ENCODE peak calls at places on chromosome 19, in nine cellular contexts. M is type B pancreatic cell; U is tibial nerve; C is aorta; X is cardiac muscle cell; P is activated CD4-positive, CD25-positive, alpha-beta regulatory T cell treated with anti-CD3 and anti-CD28 coated beads, Interleukin-2, amount 50 U/mL, for 16 hours; K is neural crest cell; F is T1000; E is M059J. J is an unnamed sample.

GRCh38 chr19:29239220-29239776 is 26.3 kb upstream of the UQCRFS1 start:
- DNase-seq in U (no peak), E (no peak), F (no peak), P (no peak), C (no peak), X (no peak), K (no peak), M (no peak), J (no peak)

GRCh38 chr19:48630289-48631036 is 6.7 kb downstream of the DBP start:
- DNase-seq in C (peak), F (no peak), X (peak), P (no peak), M (no peak), E (no peak), K (no peak), U (no peak), J (no peak)

GRCh38 chr19:38001158-38001781 is 94.3 kb downstream of the SIPA1L3 start:
- DNase-seq in P (no peak), K (no peak), M (no peak), F (no peak), X (no peak), C (no peak), U (no peak), E (peak), J (no peak)

GRCh38 chr19:41269055-41269454 is 4.9 kb downstream of the HNRNPUL1 start:
- DNase-seq in C (no peak), F (no peak), U (no peak), X (no peak), K (no peak), P (no peak), M (no peak), E (no peak), J (no peak)

GRCh38 chr19:3671680-3672574 is 28.3 kb downstream of the PIP5K1C start:
- DNase-seq in E (no peak), F (no peak), X (peak), K (no peak), C (no peak), M (no peak), P (no peak), U (no peak), J (no peak)

GRCh38 chr19:35963514-35963913 is 27.3 kb downstream of the LRFN3 start:
- DNase-seq in E (peak), M (no peak), K (peak), U (no peak), C (no peak), P (no peak), X (peak), F (no peak), J (no peak)

GRCh38 chr19:13979686-13980085 is 26.4 kb downstream of the RFX1 start:
- DNase-seq in X (no peak), P (no peak), M (no peak), F (no peak), K (no peak), C (no peak), U (no peak), E (no peak), J (no peak)

GRCh38 chr19:44598355-44598754 is 15.0 kb upstream of the IGSF23 start:
- DNase-seq in K (no peak), E (no peak), F (no peak), X (no peak), P (no peak), M (no peak), C (no peak), U (no peak), J (no peak)

GRCh38 chr19:5122671-5123409 is 153.9 kb downstream of the KDM4B start:
- DNase-seq in K (no peak), F (no peak), X (no peak), E (no peak), C (no peak), P (no peak), M (no peak), U (no peak), J (no peak)

GRCh38 chr19:58097783-58098681 is at the start of gene ZSCAN18:
- DNase-seq in E (peak), M (peak), K (peak), C (peak), U (peak), X (peak), F (peak), P (peak), J (peak)

GRCh38 chr19:41916033-41916424 is 12.2 kb downstream of the ERFL start:
- DNase-seq in P (no peak), K (no peak), M (no peak), X (no peak), F (no peak), E (no peak), C (no peak), U (no peak), J (no peak)

GRCh38 chr19:46392252-46392801 is 21.0 kb downstream of the CCDC8 start:
- DNase-seq in C (peak), E (no peak), P (no peak), K (no peak), X (peak), U (no peak), M (no peak), F (no peak), J (no peak)

GRCh38 chr19:52492991-52493470 is 34.4 kb upstream of the ZNF808 start:
- DNase-seq in E (no peak), X (no peak), C (no peak), F (no peak), K (peak), M (no peak), U (no peak), P (no peak), J (no peak)

GRCh38 chr19:18416778-18417249 is 2.4 kb upstream of the SSBP4 start:
- DNase-seq in P (no peak), F (peak), E (peak), X (peak), C (peak), U (peak), K (peak), M (peak), J (peak)

GRCh38 chr19:40578442-40578908 is 1.8 kb downstream of the SHKBP1 start:
- DNase-seq in K (no peak), M (no peak), E (peak), X (peak), C (no peak), U (no peak), F (no peak), P (no peak), J (peak)

GRCh38 chr19:50266896-50267295 is 62.3 kb downstream of the KCNC3 start:
- DNase-seq in U (no peak), P (no peak), K (no peak), F (no peak), X (no peak), M (no peak), E (no peak), C (no peak), J (no peak)

GRCh38 chr19:57560049-57560491 is 407 bp upstream of the ZNF550 start:
- DNase-seq in K (no peak), X (peak), U (no peak), F (peak), E (peak), P (no peak), C (peak), M (no peak), J (no peak)

GRCh38 chr19:2149980-2150793 is 1.2 kb downstream of the AP3D1 start:
- DNase-seq in P (no peak), M (no peak), K (no peak), C (no peak), X (peak), U (no peak), F (no peak), E (peak), J (no peak)

J was measured in GDM1.